ENCODE peak calls at places on chromosomes 5 and 9, in seven cellular contexts. One of them, this sample, is unnamed.

GRCh38 chr5:135271533-135272310 is 127.3 kb downstream of the MACROH2A1 start:
- DNase-seq in activated CD8-positive, alpha-beta memory T cell treated with anti-CD3 and anti-CD28 coated beads, Interleukin-2, amount 50 U/mL, for 48 hours: no peak
- DNase-seq in GM20000: no peak
- DNase-seq in stromal cell of bone marrow: peak; percentile 28
- DNase-seq in EH: peak; percentile 58
- DNase-seq in neural crest cell: no peak
- DNase-seq in NCI-H1105: no peak
- DNase-seq in this sample: no peak

GRCh38 chr9:117290306-117290705 is 124.6 kb downstream of the ASTN2 start:
- DNase-seq in activated CD8-positive, alpha-beta memory T cell treated with anti-CD3 and anti-CD28 coated beads, Interleukin-2, amount 50 U/mL, for 48 hours: no peak
- DNase-seq in GM20000: no peak
- DNase-seq in stromal cell of bone marrow: no peak
- DNase-seq in EH: no peak
- DNase-seq in neural crest cell: no peak
- DNase-seq in NCI-H1105: no peak
- DNase-seq in this sample: no peak

GRCh38 chr5:1330847-1331831 is 13.8 kb downstream of the CLPTM1L start:
- DNase-seq in activated CD8-positive, alpha-beta memory T cell treated with anti-CD3 and anti-CD28 coated beads, Interleukin-2, amount 50 U/mL, for 48 hours: no peak
- DNase-seq in GM20000: no peak
- DNase-seq in stromal cell of bone marrow: no peak
- DNase-seq in EH: no peak
- DNase-seq in neural crest cell: no peak
- DNase-seq in NCI-H1105: no peak
- DNase-seq in this sample: no peak

GRCh38 chr9:32886021-32886420 is 102.7 kb downstream of the TMEM215 start:
- DNase-seq in activated CD8-positive, alpha-beta memory T cell treated with anti-CD3 and anti-CD28 coated beads, Interleukin-2, amount 50 U/mL, for 48 hours: no peak
- DNase-seq in GM20000: no peak
- DNase-seq in stromal cell of bone marrow: no peak
- DNase-seq in EH: no peak
- DNase-seq in neural crest cell: no peak
- DNase-seq in NCI-H1105: no peak
- DNase-seq in this sample: no peak

GRCh38 chr5:141941307-141941706 is 16.7 kb downstream of the PCDH12 start:
- DNase-seq in activated CD8-positive, alpha-beta memory T cell treated with anti-CD3 and anti-CD28 coated beads, Interleukin-2, amount 50 U/mL, for 48 hours: no peak
- DNase-seq in GM20000: no peak
- DNase-seq in stromal cell of bone marrow: peak; percentile 26
- DNase-seq in EH: peak; percentile 57
- DNase-seq in neural crest cell: no peak
- DNase-seq in NCI-H1105: no peak
- DNase-seq in this sample: no peak

GRCh38 chr5:82356808-82357671 is 78.9 kb upstream of the RPS23 start:
- DNase-seq in activated CD8-positive, alpha-beta memory T cell treated with anti-CD3 and anti-CD28 coated beads, Interleukin-2, amount 50 U/mL, for 48 hours: peak; percentile 82
- DNase-seq in GM20000: peak; percentile 36
- DNase-seq in stromal cell of bone marrow: peak; percentile 67
- DNase-seq in EH: peak; percentile 91
- DNase-seq in neural crest cell: no peak
- DNase-seq in NCI-H1105: no peak
- DNase-seq in this sample: no peak

GRCh38 chr9:118262191-118262590 is 558.0 kb downstream of the TLR4 start:
- DNase-seq in activated CD8-positive, alpha-beta memory T cell treated with anti-CD3 and anti-CD28 coated beads, Interleukin-2, amount 50 U/mL, for 48 hours: no peak
- DNase-seq in GM20000: no peak
- DNase-seq in stromal cell of bone marrow: no peak
- DNase-seq in EH: no peak
- DNase-seq in neural crest cell: no peak
- DNase-seq in NCI-H1105: no peak
- DNase-seq in this sample: no peak

GRCh38 chr9:130193531-130194405 is 21.6 kb downstream of the NCS1 start:
- DNase-seq in activated CD8-positive, alpha-beta memory T cell treated with anti-CD3 and anti-CD28 coated beads, Interleukin-2, amount 50 U/mL, for 48 hours: no peak
- DNase-seq in GM20000: no peak
- DNase-seq in stromal cell of bone marrow: no peak
- DNase-seq in EH: no peak
- DNase-seq in neural crest cell: no peak
- DNase-seq in NCI-H1105: no peak
- DNase-seq in this sample: peak; percentile 82

GRCh38 chr5:55231476-55232193 is 1.8 kb downstream of the CCNO start:
- DNase-seq in activated CD8-positive, alpha-beta memory T cell treated with anti-CD3 and anti-CD28 coated beads, Interleukin-2, amount 50 U/mL, for 48 hours: peak; percentile 59
- DNase-seq in GM20000: peak; percentile 45
- DNase-seq in stromal cell of bone marrow: no peak
- DNase-seq in EH: peak; percentile 30
- DNase-seq in neural crest cell: peak; percentile 22
- DNase-seq in NCI-H1105: no peak
- DNase-seq in this sample: peak; percentile 19

GRCh38 chr5:41414598-41414997 is 95.8 kb downstream of the PLCXD3 start:
- DNase-seq in activated CD8-positive, alpha-beta memory T cell treated with anti-CD3 and anti-CD28 coated beads, Interleukin-2, amount 50 U/mL, for 48 hours: no peak
- DNase-seq in GM20000: no peak
- DNase-seq in stromal cell of bone marrow: peak; percentile 77
- DNase-seq in EH: peak; percentile 97
- DNase-seq in neural crest cell: no peak
- DNase-seq in NCI-H1105: no peak
- DNase-seq in this sample: no peak

GRCh38 chr9:109238677-109239076 is 71.6 kb upstream of the FRRS1L start:
- DNase-seq in activated CD8-positive, alpha-beta memory T cell treated with anti-CD3 and anti-CD28 coated beads, Interleukin-2, amount 50 U/mL, for 48 hours: no peak
- DNase-seq in GM20000: no peak
- DNase-seq in stromal cell of bone marrow: no peak
- DNase-seq in EH: peak; percentile 29
- DNase-seq in neural crest cell: no peak
- DNase-seq in NCI-H1105: no peak
- DNase-seq in this sample: no peak

GRCh38 chr9:19231126-19232035 is 888 bp downstream of the DENND4C start:
- DNase-seq in activated CD8-positive, alpha-beta memory T cell treated with anti-CD3 and anti-CD28 coated beads, Interleukin-2, amount 50 U/mL, for 48 hours: no peak
- DNase-seq in GM20000: peak; percentile 41
- DNase-seq in stromal cell of bone marrow: no peak
- DNase-seq in EH: peak; percentile 43
- DNase-seq in neural crest cell: no peak
- DNase-seq in NCI-H1105: no peak
- DNase-seq in this sample: peak; percentile 46

GRCh38 chr9:71302776-71303175 is 181.4 kb upstream of the TRPM3 start:
- DNase-seq in activated CD8-positive, alpha-beta memory T cell treated with anti-CD3 and anti-CD28 coated beads, Interleukin-2, amount 50 U/mL, for 48 hours: no peak
- DNase-seq in GM20000: peak; percentile 8
- DNase-seq in stromal cell of bone marrow: peak; percentile 15
- DNase-seq in EH: peak; percentile 72
- DNase-seq in neural crest cell: no peak
- DNase-seq in NCI-H1105: no peak
- DNase-seq in this sample: no peak

GRCh38 chr9:137351781-137352501 is 49.9 kb upstream of the NRARP start:
- DNase-seq in activated CD8-positive, alpha-beta memory T cell treated with anti-CD3 and anti-CD28 coated beads, Interleukin-2, amount 50 U/mL, for 48 hours: peak; percentile 46
- DNase-seq in GM20000: no peak
- DNase-seq in stromal cell of bone marrow: no peak
- DNase-seq in EH: no peak
- DNase-seq in neural crest cell: no peak
- DNase-seq in NCI-H1105: no peak
- DNase-seq in this sample: no peak

GRCh38 chr5:140324041-140324833 is 21.3 kb upstream of the PFDN1 start:
- DNase-seq in activated CD8-positive, alpha-beta memory T cell treated with anti-CD3 and anti-CD28 coated beads, Interleukin-2, amount 50 U/mL, for 48 hours: no peak
- DNase-seq in GM20000: no peak
- DNase-seq in stromal cell of bone marrow: no peak
- DNase-seq in EH: peak; percentile 41
- DNase-seq in neural crest cell: no peak
- DNase-seq in NCI-H1105: no peak
- DNase-seq in this sample: no peak

GRCh38 chr9:2242778-2243395 is 227.7 kb downstream of the SMARCA2 start:
- DNase-seq in activated CD8-positive, alpha-beta memory T cell treated with anti-CD3 and anti-CD28 coated beads, Interleukin-2, amount 50 U/mL, for 48 hours: no peak
- DNase-seq in GM20000: no peak
- DNase-seq in stromal cell of bone marrow: no peak
- DNase-seq in EH: peak; percentile 21
- DNase-seq in neural crest cell: peak; percentile 14
- DNase-seq in NCI-H1105: no peak
- DNase-seq in this sample: peak; percentile 82

GRCh38 chr9:119020284-119020683 is 349.0 kb downstream of the BRINP1 start:
- DNase-seq in activated CD8-positive, alpha-beta memory T cell treated with anti-CD3 and anti-CD28 coated beads, Interleukin-2, amount 50 U/mL, for 48 hours: no peak
- DNase-seq in GM20000: no peak
- DNase-seq in stromal cell of bone marrow: no peak
- DNase-seq in EH: no peak
- DNase-seq in neural crest cell: no peak
- DNase-seq in NCI-H1105: no peak
- DNase-seq in this sample: no peak

GRCh38 chr5:17461793-17462192 is 36.2 kb upstream of the TAF11L2 start:
- DNase-seq in activated CD8-positive, alpha-beta memory T cell treated with anti-CD3 and anti-CD28 coated beads, Interleukin-2, amount 50 U/mL, for 48 hours: no peak
- DNase-seq in GM20000: no peak
- DNase-seq in stromal cell of bone marrow: no peak
- DNase-seq in EH: no peak
- DNase-seq in neural crest cell: no peak
- DNase-seq in NCI-H1105: no peak
- DNase-seq in this sample: no peak

GRCh38 chr5:74943905-74944304 is 77.7 kb upstream of the FAM169A start:
- DNase-seq in activated CD8-positive, alpha-beta memory T cell treated with anti-CD3 and anti-CD28 coated beads, Interleukin-2, amount 50 U/mL, for 48 hours: no peak
- DNase-seq in GM20000: no peak
- DNase-seq in stromal cell of bone marrow: no peak
- DNase-seq in EH: no peak
- DNase-seq in neural crest cell: no peak
- DNase-seq in NCI-H1105: no peak
- DNase-seq in this sample: no peak

GRCh38 chr9:83047839-83048775 is 14.8 kb downstream of the RASEF start:
- DNase-seq in activated CD8-positive, alpha-beta memory T cell treated with anti-CD3 and anti-CD28 coated beads, Interleukin-2, amount 50 U/mL, for 48 hours: no peak
- DNase-seq in GM20000: no peak
- DNase-seq in stromal cell of bone marrow: peak; percentile 80
- DNase-seq in EH: no peak
- DNase-seq in neural crest cell: no peak
- DNase-seq in NCI-H1105: no peak
- DNase-seq in this sample: no peak

GRCh38 chr5:139368613-139369012 is 14.5 kb downstream of the SLC23A1 start:
- DNase-seq in activated CD8-positive, alpha-beta memory T cell treated with anti-CD3 and anti-CD28 coated beads, Interleukin-2, amount 50 U/mL, for 48 hours: no peak
- DNase-seq in GM20000: no peak
- DNase-seq in stromal cell of bone marrow: no peak
- DNase-seq in EH: no peak
- DNase-seq in neural crest cell: no peak
- DNase-seq in NCI-H1105: no peak
- DNase-seq in this sample: no peak

GRCh38 chr5:2201011-2201410 is 318.3 kb upstream of the IRX4 start:
- DNase-seq in activated CD8-positive, alpha-beta memory T cell treated with anti-CD3 and anti-CD28 coated beads, Interleukin-2, amount 50 U/mL, for 48 hours: no peak
- DNase-seq in GM20000: no peak
- DNase-seq in stromal cell of bone marrow: no peak
- DNase-seq in EH: no peak
- DNase-seq in neural crest cell: no peak
- DNase-seq in NCI-H1105: no peak
- DNase-seq in this sample: no peak

GRCh38 chr5:148979104-148979723 is 83.6 kb downstream of the SH3TC2 start:
- DNase-seq in activated CD8-positive, alpha-beta memory T cell treated with anti-CD3 and anti-CD28 coated beads, Interleukin-2, amount 50 U/mL, for 48 hours: no peak
- DNase-seq in GM20000: no peak
- DNase-seq in stromal cell of bone marrow: no peak
- DNase-seq in EH: no peak
- DNase-seq in neural crest cell: no peak
- DNase-seq in NCI-H1105: no peak
- DNase-seq in this sample: no peak

GRCh38 chr5:152817311-152817710 is 412.2 kb upstream of the NMUR2 start:
- DNase-seq in activated CD8-positive, alpha-beta memory T cell treated with anti-CD3 and anti-CD28 coated beads, Interleukin-2, amount 50 U/mL, for 48 hours: no peak
- DNase-seq in GM20000: no peak
- DNase-seq in stromal cell of bone marrow: no peak
- DNase-seq in EH: no peak
- DNase-seq in neural crest cell: no peak
- DNase-seq in NCI-H1105: no peak
- DNase-seq in this sample: no peak

GRCh38 chr5:155556700-155557099 is 543.1 kb downstream of the KIF4B start:
- DNase-seq in activated CD8-positive, alpha-beta memory T cell treated with anti-CD3 and anti-CD28 coated beads, Interleukin-2, amount 50 U/mL, for 48 hours: no peak
- DNase-seq in GM20000: no peak
- DNase-seq in stromal cell of bone marrow: no peak
- DNase-seq in EH: no peak
- DNase-seq in neural crest cell: no peak
- DNase-seq in NCI-H1105: no peak
- DNase-seq in this sample: no peak

GRCh38 chr5:137761020-137761516 is 6.9 kb upstream of the HNRNPA0 start:
- DNase-seq in activated CD8-positive, alpha-beta memory T cell treated with anti-CD3 and anti-CD28 coated beads, Interleukin-2, amount 50 U/mL, for 48 hours: no peak
- DNase-seq in GM20000: no peak
- DNase-seq in stromal cell of bone marrow: no peak
- DNase-seq in EH: peak; percentile 8
- DNase-seq in neural crest cell: no peak
- DNase-seq in NCI-H1105: no peak
- DNase-seq in this sample: no peak

GRCh38 chr5:112492291-112492690 is 73.2 kb upstream of the EPB41L4A start:
- DNase-seq in activated CD8-positive, alpha-beta memory T cell treated with anti-CD3 and anti-CD28 coated beads, Interleukin-2, amount 50 U/mL, for 48 hours: peak; percentile 54
- DNase-seq in GM20000: peak; percentile 59
- DNase-seq in stromal cell of bone marrow: peak; percentile 58
- DNase-seq in EH: peak; percentile 62
- DNase-seq in neural crest cell: peak; percentile 23
- DNase-seq in NCI-H1105: peak; percentile 5
- DNase-seq in this sample: peak; percentile 16

GRCh38 chr9:106860731-106861584 is 2.0 kb upstream of the ZNF462 start:
- DNase-seq in activated CD8-positive, alpha-beta memory T cell treated with anti-CD3 and anti-CD28 coated beads, Interleukin-2, amount 50 U/mL, for 48 hours: no peak
- DNase-seq in GM20000: no peak
- DNase-seq in stromal cell of bone marrow: no peak
- DNase-seq in EH: peak; percentile 41
- DNase-seq in neural crest cell: peak; percentile 27
- DNase-seq in NCI-H1105: no peak
- DNase-seq in this sample: peak; percentile 72

GRCh38 chr5:168171901-168172717 is 119.3 kb upstream of the WWC1 start:
- DNase-seq in activated CD8-positive, alpha-beta memory T cell treated with anti-CD3 and anti-CD28 coated beads, Interleukin-2, amount 50 U/mL, for 48 hours: no peak
- DNase-seq in GM20000: no peak
- DNase-seq in stromal cell of bone marrow: no peak
- DNase-seq in EH: no peak
- DNase-seq in neural crest cell: no peak
- DNase-seq in NCI-H1105: no peak
- DNase-seq in this sample: no peak

GRCh38 chr5:60522299-60522915 is 177.6 kb downstream of the DEPDC1B start:
- DNase-seq in activated CD8-positive, alpha-beta memory T cell treated with anti-CD3 and anti-CD28 coated beads, Interleukin-2, amount 50 U/mL, for 48 hours: no peak
- DNase-seq in GM20000: peak; percentile 78
- DNase-seq in stromal cell of bone marrow: no peak
- DNase-seq in EH: peak; percentile 49
- DNase-seq in neural crest cell: no peak
- DNase-seq in NCI-H1105: no peak
- DNase-seq in this sample: no peak

GRCh38 chr9:87670572-87671264 is 55.2 kb upstream of the CTSL start:
- DNase-seq in activated CD8-positive, alpha-beta memory T cell treated with anti-CD3 and anti-CD28 coated beads, Interleukin-2, amount 50 U/mL, for 48 hours: no peak
- DNase-seq in GM20000: no peak
- DNase-seq in stromal cell of bone marrow: no peak
- DNase-seq in EH: no peak
- DNase-seq in neural crest cell: no peak
- DNase-seq in NCI-H1105: peak; percentile 37
- DNase-seq in this sample: no peak

GRCh38 chr5:375336-375920 is 53.9 kb downstream of the AHRR start:
- DNase-seq in activated CD8-positive, alpha-beta memory T cell treated with anti-CD3 and anti-CD28 coated beads, Interleukin-2, amount 50 U/mL, for 48 hours: peak; percentile 57
- DNase-seq in GM20000: no peak
- DNase-seq in stromal cell of bone marrow: no peak
- DNase-seq in EH: no peak
- DNase-seq in neural crest cell: no peak
- DNase-seq in NCI-H1105: no peak
- DNase-seq in this sample: no peak

GRCh38 chr9:130260816-130261765 is 4.5 kb upstream of the HMCN2 start:
- DNase-seq in activated CD8-positive, alpha-beta memory T cell treated with anti-CD3 and anti-CD28 coated beads, Interleukin-2, amount 50 U/mL, for 48 hours: no peak
- DNase-seq in GM20000: no peak
- DNase-seq in stromal cell of bone marrow: no peak
- DNase-seq in EH: no peak
- DNase-seq in neural crest cell: no peak
- DNase-seq in NCI-H1105: no peak
- DNase-seq in this sample: no peak

GRCh38 chr5:135156337-135156714 is 122.3 kb upstream of the PITX1 start:
- DNase-seq in activated CD8-positive, alpha-beta memory T cell treated with anti-CD3 and anti-CD28 coated beads, Interleukin-2, amount 50 U/mL, for 48 hours: no peak
- DNase-seq in GM20000: no peak
- DNase-seq in stromal cell of bone marrow: no peak
- DNase-seq in EH: no peak
- DNase-seq in neural crest cell: no peak
- DNase-seq in NCI-H1105: no peak
- DNase-seq in this sample: no peak

GRCh38 chr5:33146916-33147315 is 293.8 kb upstream of the TARS1 start:
- DNase-seq in activated CD8-positive, alpha-beta memory T cell treated with anti-CD3 and anti-CD28 coated beads, Interleukin-2, amount 50 U/mL, for 48 hours: no peak
- DNase-seq in GM20000: no peak
- DNase-seq in stromal cell of bone marrow: no peak
- DNase-seq in EH: peak; percentile 50
- DNase-seq in neural crest cell: no peak
- DNase-seq in NCI-H1105: no peak
- DNase-seq in this sample: no peak

This sample was measured in NCI-H1092 treated with DMSO at 0.1 percent for 48 hours.